ENCODE peak calls at places on chromosome 6, in seven cellular contexts. N is body of pancreas, K is Peyer's patch, L is spleen, B is breast epithelium, O is uterus, M is IMR-90. E is an unnamed sample.
A peak's percentile ranks its signal among the peaks of the same experiment; 100 is the strongest.

GRCh38 chr6:18263561-18264337 is 581 bp downstream of the DEK start:
- DNase-seq in N (peak; percentile 61), K (peak; percentile 72), L (peak; percentile 90), B (no peak), O (no peak), M (no peak), E (peak; percentile 44)

GRCh38 chr6:89117285-89118108 is at the start of gene SRSF12:
- DNase-seq in N (peak; percentile 37), K (peak; percentile 52), L (peak; percentile 90), B (no peak), O (peak; percentile 28), M (peak; percentile 19), E (peak; percentile 29)

GRCh38 chr6:35498407-35499045 is 1.6 kb upstream of the TEAD3 start:
- DNase-seq in N (no peak), K (no peak), L (no peak), B (no peak), O (no peak), M (no peak), E (no peak)

GRCh38 chr6:137056121-137056880 is 11.5 kb upstream of the IL20RA start:
- DNase-seq in N (no peak), K (no peak), L (no peak), B (no peak), O (no peak), M (no peak), E (no peak)

GRCh38 chr6:52284131-52284459 is 447 bp downstream of the MCM3 start:
- DNase-seq in N (peak; percentile 29), K (peak; percentile 66), L (no peak), B (no peak), O (no peak), M (peak; percentile 10), E (peak; percentile 27)

GRCh38 chr6:106253731-106254130 is 71.8 kb downstream of the ATG5 start:
- DNase-seq in N (no peak), K (no peak), L (no peak), B (no peak), O (no peak), M (peak; percentile 31), E (no peak)

GRCh38 chr6:41634657-41635056 is 3.6 kb upstream of the MDFI start:
- DNase-seq in N (no peak), K (no peak), L (peak; percentile 60), B (no peak), O (no peak), M (no peak), E (no peak)

GRCh38 chr6:105137388-105137787 is 42.4 kb downstream of the POPDC3 start:
- DNase-seq in N (no peak), K (no peak), L (no peak), B (no peak), O (peak; percentile 27), M (no peak), E (no peak)

GRCh38 chr6:169472786-169473416 is 219.3 kb upstream of the THBS2 start:
- DNase-seq in N (no peak), K (no peak), L (no peak), B (no peak), O (no peak), M (no peak), E (no peak)

GRCh38 chr6:29014729-29015608 is 9.9 kb upstream of the ZNF311 start:
- DNase-seq in N (no peak), K (no peak), L (no peak), B (no peak), O (no peak), M (no peak), E (no peak)

GRCh38 chr6:30107756-30108155 is 5.1 kb downstream of the TRIM31 start:
- DNase-seq in N (no peak), K (no peak), L (no peak), B (no peak), O (no peak), M (no peak), E (no peak)

GRCh38 chr6:49506569-49507111 is 6.9 kb downstream of the GLYATL3 start:
- DNase-seq in N (peak; percentile 61), K (no peak), L (no peak), B (no peak), O (no peak), M (no peak), E (no peak)

GRCh38 chr6:112428477-112428876 is 81.3 kb downstream of the RFPL4B start:
- DNase-seq in N (no peak), K (no peak), L (no peak), B (no peak), O (no peak), M (no peak), E (no peak)

GRCh38 chr6:166351715-166352285 is 9.5 kb upstream of the SFT2D1 start:
- DNase-seq in N (peak; percentile 48), K (peak; percentile 64), L (no peak), B (no peak), O (no peak), M (no peak), E (no peak)
- TF ChIP-seq POLR2A in N (no peak), K (no peak), L (no peak), B (no peak), O (no peak), M (no peak), E (no peak)

DNA sequence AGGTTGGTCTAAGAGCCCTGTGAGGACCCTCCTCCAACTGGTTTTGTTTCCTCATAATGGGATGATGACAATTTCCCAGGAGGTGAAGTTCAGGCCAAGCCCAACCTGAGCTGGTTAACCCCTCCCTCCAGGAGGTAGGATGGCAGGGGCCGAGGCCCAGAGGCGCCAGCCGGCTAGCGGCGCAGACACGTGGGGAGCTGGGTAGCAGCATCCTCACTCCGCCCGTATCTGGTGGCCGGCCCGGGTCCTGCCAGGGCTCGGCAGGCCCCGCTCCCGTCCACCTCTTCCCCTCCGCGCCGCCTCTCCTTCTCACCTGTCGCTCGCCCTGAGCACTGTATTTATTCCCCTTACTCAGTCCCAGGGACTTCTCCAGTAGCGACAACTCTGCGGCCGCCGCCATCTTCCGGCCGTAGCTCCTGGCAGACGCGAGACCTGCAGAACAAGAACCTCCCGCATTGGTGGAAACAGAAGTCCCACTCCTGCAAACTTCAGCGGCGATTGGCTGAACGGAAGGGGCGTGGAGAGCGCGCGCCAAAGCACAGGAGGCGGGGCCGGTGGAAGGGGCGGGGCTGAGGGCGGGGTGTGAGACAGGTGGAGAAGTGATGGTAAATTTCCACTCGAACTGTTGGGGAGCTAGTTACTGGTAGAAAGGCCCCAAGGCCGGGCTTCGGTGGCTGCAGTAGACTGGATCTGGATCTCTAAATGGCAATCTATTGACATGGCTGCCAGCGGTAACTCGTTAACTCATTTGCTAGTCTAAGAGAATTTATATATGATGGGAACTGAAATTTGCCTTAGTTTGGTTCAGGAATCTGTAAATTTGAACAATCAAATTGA is at the start of gene EEF1E1:
- DNase-seq in N (peak; percentile 97), K (peak; percentile 98), L (peak; percentile 98), B (peak; percentile 96), O (peak; percentile 92), M (peak; percentile 94), E (peak; percentile 92)
- TF ChIP-seq POLR2A in N (peak; percentile 74), K (peak; percentile 22), L (peak; percentile 5), B (no peak), O (peak; percentile 34), M (peak; percentile 81), E (peak; percentile 77)

GRCh38 chr6:158760618-158761250 is 58.4 kb downstream of the EZR start:
- DNase-seq in N (no peak), K (no peak), L (no peak), B (no peak), O (no peak), M (no peak), E (no peak)

GRCh38 chr6:158762787-158763439 is 56.3 kb downstream of the EZR start:
- DNase-seq in N (no peak), K (peak; percentile 68), L (no peak), B (no peak), O (no peak), M (no peak), E (no peak)

GRCh38 chr6:158759966-158760617 is 59.1 kb downstream of the EZR start:
- DNase-seq in N (no peak), K (no peak), L (no peak), B (no peak), O (no peak), M (no peak), E (no peak)

GRCh38 chr6:158763440-158764187 is 55.6 kb downstream of the EZR start:
- DNase-seq in N (no peak), K (no peak), L (no peak), B (no peak), O (no peak), M (no peak), E (no peak)

GRCh38 chr6:158761746-158762145 is 57.4 kb downstream of the EZR start:
- DNase-seq in N (no peak), K (peak; percentile 43), L (no peak), B (no peak), O (no peak), M (no peak), E (no peak)
- TF ChIP-seq POLR2A in N (no peak), K (no peak), L (no peak), B (no peak), O (no peak), M (no peak), E (no peak)

GRCh38 chr6:77624468-77624867 is 28.4 kb upstream of the MEI4 start:
- DNase-seq in N (no peak), K (no peak), L (no peak), B (no peak), O (no peak), M (no peak), E (no peak)

GRCh38 chr6:77630019-77630418 is 22.8 kb upstream of the MEI4 start:
- DNase-seq in N (no peak), K (no peak), L (no peak), B (no peak), O (no peak), M (no peak), E (no peak)

DNA sequence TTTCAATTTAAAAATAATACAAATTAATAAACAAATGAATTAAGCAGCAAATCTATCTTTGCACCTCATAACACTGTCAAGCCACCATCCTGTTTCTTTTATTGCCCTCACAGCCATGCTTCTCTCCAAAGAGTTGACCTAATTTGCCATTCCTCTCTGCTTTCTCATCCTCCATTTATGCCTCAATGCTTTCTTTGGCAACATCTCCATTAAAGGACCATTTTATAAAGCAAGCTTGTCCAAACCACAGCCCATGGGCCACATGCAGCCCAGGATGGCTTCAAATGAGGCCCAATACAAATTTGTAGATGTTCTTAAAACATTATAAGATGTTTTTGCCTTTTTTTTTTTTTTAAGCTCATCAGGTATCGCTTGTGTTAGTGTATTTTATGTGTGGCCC is 26.4 kb upstream of the MEI4 start:
- DNase-seq in N (no peak), K (no peak), L (no peak), B (no peak), O (no peak), M (no peak), E (no peak)
- TF ChIP-seq POLR2A in N (no peak), K (no peak), L (no peak), B (no peak), O (no peak), M (no peak), E (no peak)

GRCh38 chr6:157514659-157515496 is 133.9 kb downstream of the ZDHHC14 start:
- DNase-seq in N (peak; percentile 38), K (no peak), L (no peak), B (no peak), O (no peak), M (peak; percentile 69), E (peak; percentile 81)
- TF ChIP-seq POLR2A in N (no peak), K (no peak), L (no peak), B (no peak), O (no peak), M (no peak), E (no peak)

DNA sequence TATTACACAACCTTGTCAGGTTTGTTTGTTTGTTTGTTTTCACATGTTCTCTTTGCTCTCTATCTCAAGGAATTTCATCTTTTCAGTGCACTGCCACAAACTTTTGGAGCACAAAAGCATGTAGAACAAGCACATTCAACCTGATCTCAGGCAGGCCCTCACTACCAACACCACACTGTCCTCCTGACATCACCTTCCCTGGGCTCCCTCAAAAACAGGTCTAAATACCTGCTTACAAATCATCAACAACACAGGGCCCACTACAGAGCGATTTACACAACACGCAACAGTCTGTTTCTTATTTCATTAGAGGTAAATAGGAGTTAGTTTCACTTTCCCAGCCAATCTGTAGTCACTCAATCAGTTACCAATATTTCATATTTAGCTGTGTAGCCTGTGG is 241.4 kb downstream of the EPHA7 start:
- DNase-seq in N (no peak), K (no peak), L (no peak), B (no peak), O (no peak), M (no peak), E (no peak)
- TF ChIP-seq POLR2A in N (no peak), K (no peak), L (no peak), B (no peak), O (no peak), M (no peak), E (no peak)